ENCODE peak calls at places on chromosome 1, in four cellular contexts. Q, J, Z and F are unnamed samples.

GRCh38 chr1:205020466-205020865 is 22.5 kb upstream of the CNTN2 start:
- DNase-seq in Q (no peak), J (no peak), Z (no peak), F (no peak)

GRCh38 chr1:198520524-198521254 is 19.8 kb downstream of the ATP6V1G3 start:
- DNase-seq in Q (no peak), J (no peak), Z (no peak), F (no peak)

GRCh38 chr1:186420923-186421322 is 40.0 kb downstream of the PDC start:
- DNase-seq in Q (no peak), J (no peak), Z (peak; percentile 48), F (peak; percentile 27)

GRCh38 chr1:94553931-94554330 is 12.4 kb upstream of the F3 start:
- DNase-seq in Q (no peak), J (no peak), Z (no peak), F (no peak)

GRCh38 chr1:52927219-52928082 is at the start of gene SCP2:
- DNase-seq in Q (peak; percentile 78), J (peak; percentile 14), Z (peak; percentile 58), F (peak; percentile 56)

GRCh38 chr1:71350805-71351204 is 270.0 kb upstream of the ZRANB2 start:
- DNase-seq in Q (no peak), J (no peak), Z (peak; percentile 40), F (peak; percentile 42)

GRCh38 chr1:108053291-108054023 is 88.5 kb upstream of the VAV3 start:
- DNase-seq in Q (no peak), J (no peak), Z (peak; percentile 92), F (peak; percentile 2)

GRCh38 chr1:18495635-18496034 is 14.9 kb downstream of the KLHDC7A start:
- DNase-seq in Q (no peak), J (no peak), Z (no peak), F (no peak)

GRCh38 chr1:164673584-164674214 is 114.7 kb downstream of the PBX1 start:
- DNase-seq in Q (no peak), J (no peak), Z (no peak), F (no peak)

GRCh38 chr1:94578856-94579255 is 37.3 kb upstream of the F3 start:
- DNase-seq in Q (no peak), J (no peak), Z (no peak), F (peak; percentile 72)

GRCh38 chr1:59006309-59006698 is 222.5 kb upstream of the JUN start:
- DNase-seq in Q (no peak), J (no peak), Z (no peak), F (no peak)